ENCODE peak calls at places on chromosomes 13 and 19, in ten cellular contexts. F is CD8-positive, alpha-beta memory T cell; K is NCI-H1694; G is NCI-H446 treated with DMSO at 0.1 percent for 48 hours; Q is AG09319; J is hepatic stellate cell; E is left ventricle myocardium inferior; Z is activated CD4-positive, alpha-beta T cell treated with anti-CD3 and anti-CD28 coated beads, Interleukin-2, amount 50 U/mL, for 48 hours; I is cardiac fibroblast; W is GF-D8. C is an unnamed sample.

GRCh38 chr19:28990522-28990921 is 222.4 kb downstream of the UQCRFS1 start:
- DNase-seq in F (no peak), K (no peak), G (no peak), Q (no peak), J (no peak), E (no peak), Z (no peak), I (no peak), W (no peak), C (peak; percentile 76)

GRCh38 chr13:31674056-31674455 is 65.3 kb upstream of the RXFP2 start:
- DNase-seq in F (no peak), K (no peak), G (no peak), Q (no peak), J (no peak), E (no peak), Z (no peak), I (peak; percentile 59), W (no peak), C (no peak)

GRCh38 chr19:18046066-18046718 is 38.2 kb downstream of the ARRDC2 start:
- DNase-seq in F (no peak), K (peak; percentile 38), G (peak; percentile 44), Q (no peak), J (peak; percentile 57), E (no peak), Z (peak; percentile 52), I (peak; percentile 49), W (no peak), C (peak; percentile 60)

GRCh38 chr13:57128909-57129308 is 11.8 kb upstream of the PRR20A start:
- DNase-seq in F (no peak), K (no peak), G (no peak), Q (no peak), J (no peak), E (no peak), Z (no peak), I (no peak), W (no peak), C (no peak)

GRCh38 chr19:11191273-11191755 is 6.0 kb downstream of the KANK2 start:
- DNase-seq in F (no peak), K (no peak), G (no peak), Q (no peak), J (peak; percentile 98), E (peak; percentile 83), Z (no peak), I (peak; percentile 74), W (no peak), C (no peak)

GRCh38 chr13:40780822-40781401 is 8.5 kb upstream of the SLC25A15 start:
- DNase-seq in F (no peak), K (no peak), G (no peak), Q (no peak), J (no peak), E (no peak), Z (no peak), I (no peak), W (no peak), C (no peak)

GRCh38 chr19:38974599-38975213 is 836 bp downstream of the FBXO17 start:
- DNase-seq in F (no peak), K (no peak), G (no peak), Q (no peak), J (no peak), E (no peak), Z (no peak), I (peak; percentile 35), W (no peak), C (no peak)

GRCh38 chr19:56601375-56601774 is 6.3 kb downstream of the ZNF71 start:
- DNase-seq in F (no peak), K (no peak), G (no peak), Q (no peak), J (no peak), E (no peak), Z (no peak), I (no peak), W (no peak), C (no peak)

GRCh38 chr19:29837448-29837961 is 25.7 kb downstream of the CCNE1 start:
- DNase-seq in F (peak; percentile 50), K (no peak), G (no peak), Q (no peak), J (no peak), E (no peak), Z (peak; percentile 56), I (no peak), W (no peak), C (no peak)

GRCh38 chr13:99310382-99311031 is 3.3 kb upstream of the GPR183 start:
- DNase-seq in F (no peak), K (no peak), G (no peak), Q (peak; percentile 50), J (peak; percentile 40), E (no peak), Z (no peak), I (peak; percentile 41), W (no peak), C (no peak)

GRCh38 chr13:73519720-73520119 is 460.9 kb downstream of the KLF5 start:
- DNase-seq in F (no peak), K (no peak), G (no peak), Q (no peak), J (no peak), E (no peak), Z (no peak), I (no peak), W (no peak), C (no peak)

GRCh38 chr13:102132896-102133295 is 269.0 kb downstream of the FGF14 start:
- DNase-seq in F (no peak), K (no peak), G (no peak), Q (no peak), J (no peak), E (no peak), Z (no peak), I (no peak), W (no peak), C (no peak)

GRCh38 chr19:12867120-12868099 is 13.8 kb downstream of the DNASE2 start:
- DNase-seq in F (peak; percentile 55), K (no peak), G (no peak), Q (no peak), J (peak; percentile 87), E (no peak), Z (peak; percentile 73), I (peak; percentile 68), W (no peak), C (no peak)

GRCh38 chr13:104898484-104898883 is 1637.0 kb downstream of the EFNB2 start:
- DNase-seq in F (no peak), K (no peak), G (no peak), Q (no peak), J (no peak), E (no peak), Z (no peak), I (no peak), W (no peak), C (no peak)

GRCh38 chr13:112777637-112778406 is 88.0 kb downstream of the ATP11A start:
- DNase-seq in F (no peak), K (no peak), G (no peak), Q (no peak), J (no peak), E (no peak), Z (no peak), I (no peak), W (no peak), C (no peak)

GRCh38 chr13:72760189-72760588 is 21.5 kb downstream of the DIS3 start:
- DNase-seq in F (no peak), K (no peak), G (no peak), Q (no peak), J (no peak), E (no peak), Z (no peak), I (no peak), W (no peak), C (no peak)

GRCh38 chr13:100636441-100636840 is 38.2 kb downstream of the TMTC4 start:
- DNase-seq in F (no peak), K (no peak), G (no peak), Q (no peak), J (no peak), E (no peak), Z (no peak), I (no peak), W (no peak), C (no peak)

GRCh38 chr13:50415428-50415827 is 400.2 kb downstream of the KCNRG start:
- DNase-seq in F (no peak), K (no peak), G (no peak), Q (no peak), J (no peak), E (no peak), Z (no peak), I (no peak), W (no peak), C (no peak)

GRCh38 chr19:43634877-43635560 is 4.6 kb downstream of the CADM4 start:
- DNase-seq in F (no peak), K (no peak), G (no peak), Q (no peak), J (no peak), E (no peak), Z (no peak), I (peak; percentile 29), W (no peak), C (no peak)

GRCh38 chr19:2989236-2989946 is 12.0 kb downstream of the TLE6 start:
- DNase-seq in F (no peak), K (no peak), G (no peak), Q (no peak), J (no peak), E (no peak), Z (no peak), I (no peak), W (no peak), C (no peak)

GRCh38 chr19:49684251-49684982 is 5.0 kb upstream of the ADM5 start:
- DNase-seq in F (no peak), K (no peak), G (no peak), Q (no peak), J (no peak), E (no peak), Z (peak; percentile 44), I (no peak), W (no peak), C (peak; percentile 9)

GRCh38 chr19:48560095-48560530 is 8.1 kb downstream of the SULT2B1 start:
- DNase-seq in F (no peak), K (no peak), G (no peak), Q (no peak), J (no peak), E (no peak), Z (no peak), I (no peak), W (no peak), C (no peak)

GRCh38 chr19:21109116-21109515 is 27.1 kb downstream of the ZNF714 start:
- DNase-seq in F (no peak), K (no peak), G (no peak), Q (no peak), J (no peak), E (no peak), Z (no peak), I (peak; percentile 9), W (no peak), C (no peak)

GRCh38 chr19:45613926-45614725 is 12.1 kb upstream of the GPR4 start:
- DNase-seq in F (no peak), K (no peak), G (no peak), Q (peak; percentile 60), J (peak; percentile 94), E (no peak), Z (peak; percentile 70), I (peak; percentile 88), W (peak; percentile 45), C (no peak)

GRCh38 chr13:109402976-109403375 is 383.4 kb downstream of the IRS2 start:
- DNase-seq in F (no peak), K (no peak), G (no peak), Q (no peak), J (no peak), E (no peak), Z (no peak), I (no peak), W (peak; percentile 97), C (no peak)

C was measured in NCI-H2171 treated with DMSO at 0.1 percent for 48 hours.